ENCODE peak calls at places on chromosomes 7 and 10, in seven cellular contexts. One of them, this sample, is unnamed.
A peak's percentile ranks its signal among the peaks of the same experiment; 100 is the strongest.

GRCh38 chr7:80783177-80783687 is 135.6 kb downstream of the SEMA3C start:
- DNase-seq in activated CD8-positive, alpha-beta T cell treated with anti-CD3 and anti-CD28 coated beads for 36 hours: no peak
- DNase-seq in HCT116: no peak
- DNase-seq in hepatocyte: no peak
- DNase-seq in dorsolateral prefrontal cortex: no peak
- DNase-seq in astrocyte: no peak
- DNase-seq in HFF-Myc: no peak
- DNase-seq in this sample: no peak

GRCh38 chr7:141356096-141356495 is 195.1 kb upstream of the AGK start:
- DNase-seq in hepatocyte: no peak
- DNase-seq in astrocyte: peak; percentile 63
- DNase-seq in HFF-Myc: no peak
- DNase-seq in activated CD8-positive, alpha-beta T cell treated with anti-CD3 and anti-CD28 coated beads for 36 hours: no peak
- DNase-seq in HCT116: no peak
- DNase-seq in dorsolateral prefrontal cortex: no peak
- DNase-seq in this sample: no peak

GRCh38 chr7:21550821-21551531 is 8.1 kb downstream of the DNAH11 start:
- DNase-seq in hepatocyte: peak; percentile 13
- DNase-seq in astrocyte: no peak
- DNase-seq in dorsolateral prefrontal cortex: no peak
- DNase-seq in HCT116: peak; percentile 31
- DNase-seq in activated CD8-positive, alpha-beta T cell treated with anti-CD3 and anti-CD28 coated beads for 36 hours: no peak
- DNase-seq in HFF-Myc: no peak
- DNase-seq in this sample: no peak

GRCh38 chr10:15748137-15748536 is 28.4 kb upstream of the ITGA8 start:
- DNase-seq in HCT116: no peak
- DNase-seq in HFF-Myc: no peak
- DNase-seq in astrocyte: no peak
- DNase-seq in dorsolateral prefrontal cortex: no peak
- DNase-seq in hepatocyte: no peak
- DNase-seq in activated CD8-positive, alpha-beta T cell treated with anti-CD3 and anti-CD28 coated beads for 36 hours: no peak
- DNase-seq in this sample: no peak

GRCh38 chr7:24786941-24787340 is 29.7 kb upstream of the GSDME start:
- DNase-seq in HCT116: peak; percentile 73
- DNase-seq in hepatocyte: no peak
- DNase-seq in HFF-Myc: peak; percentile 62
- DNase-seq in dorsolateral prefrontal cortex: no peak
- DNase-seq in activated CD8-positive, alpha-beta T cell treated with anti-CD3 and anti-CD28 coated beads for 36 hours: peak; percentile 45
- DNase-seq in astrocyte: peak; percentile 98
- DNase-seq in this sample: no peak

GRCh38 chr7:41096921-41097320 is 606.0 kb downstream of the INHBA start:
- DNase-seq in astrocyte: peak; percentile 100
- DNase-seq in hepatocyte: no peak
- DNase-seq in HFF-Myc: no peak
- DNase-seq in dorsolateral prefrontal cortex: no peak
- DNase-seq in HCT116: no peak
- DNase-seq in activated CD8-positive, alpha-beta T cell treated with anti-CD3 and anti-CD28 coated beads for 36 hours: no peak
- DNase-seq in this sample: no peak

GRCh38 chr7:157863176-157863575 is 526.4 kb downstream of the DNAJB6 start:
- DNase-seq in hepatocyte: no peak
- DNase-seq in activated CD8-positive, alpha-beta T cell treated with anti-CD3 and anti-CD28 coated beads for 36 hours: no peak
- DNase-seq in dorsolateral prefrontal cortex: no peak
- DNase-seq in HCT116: no peak
- DNase-seq in astrocyte: no peak
- DNase-seq in HFF-Myc: no peak
- DNase-seq in this sample: no peak

GRCh38 chr10:84375011-84375410 is 46.6 kb downstream of the CCSER2 start:
- DNase-seq in HCT116: peak; percentile 57
- DNase-seq in activated CD8-positive, alpha-beta T cell treated with anti-CD3 and anti-CD28 coated beads for 36 hours: peak; percentile 61
- DNase-seq in hepatocyte: peak; percentile 73
- DNase-seq in HFF-Myc: peak; percentile 29
- DNase-seq in dorsolateral prefrontal cortex: no peak
- DNase-seq in astrocyte: peak; percentile 39
- DNase-seq in this sample: no peak

GRCh38 chr10:100357073-100357858 is 10.2 kb downstream of the SCD start:
- DNase-seq in activated CD8-positive, alpha-beta T cell treated with anti-CD3 and anti-CD28 coated beads for 36 hours: no peak
- DNase-seq in HFF-Myc: no peak
- DNase-seq in astrocyte: no peak
- DNase-seq in hepatocyte: no peak
- DNase-seq in dorsolateral prefrontal cortex: no peak
- DNase-seq in HCT116: no peak
- DNase-seq in this sample: no peak

GRCh38 chr7:4100148-4100547 is 581.9 kb upstream of the FOXK1 start:
- DNase-seq in activated CD8-positive, alpha-beta T cell treated with anti-CD3 and anti-CD28 coated beads for 36 hours: no peak
- DNase-seq in hepatocyte: no peak
- DNase-seq in dorsolateral prefrontal cortex: no peak
- DNase-seq in HCT116: no peak
- DNase-seq in astrocyte: no peak
- DNase-seq in HFF-Myc: no peak
- DNase-seq in this sample: no peak

GRCh38 chr7:57388761-57389160 is 61.2 kb upstream of the ZNF716 start:
- DNase-seq in astrocyte: no peak
- DNase-seq in HCT116: no peak
- DNase-seq in HFF-Myc: no peak
- DNase-seq in dorsolateral prefrontal cortex: no peak
- DNase-seq in activated CD8-positive, alpha-beta T cell treated with anti-CD3 and anti-CD28 coated beads for 36 hours: no peak
- DNase-seq in hepatocyte: no peak
- DNase-seq in this sample: no peak

GRCh38 chr7:29987083-29987482 is 2.5 kb downstream of the SCRN1 start:
- DNase-seq in hepatocyte: peak; percentile 19
- DNase-seq in dorsolateral prefrontal cortex: no peak
- DNase-seq in activated CD8-positive, alpha-beta T cell treated with anti-CD3 and anti-CD28 coated beads for 36 hours: no peak
- DNase-seq in HCT116: no peak
- DNase-seq in astrocyte: no peak
- DNase-seq in HFF-Myc: no peak
- DNase-seq in this sample: no peak

GRCh38 chr10:7948601-7949000 is 105.9 kb upstream of the GATA3 start:
- DNase-seq in hepatocyte: no peak
- DNase-seq in HFF-Myc: no peak
- DNase-seq in HCT116: no peak
- DNase-seq in astrocyte: peak; percentile 51
- DNase-seq in activated CD8-positive, alpha-beta T cell treated with anti-CD3 and anti-CD28 coated beads for 36 hours: no peak
- DNase-seq in dorsolateral prefrontal cortex: no peak
- DNase-seq in this sample: no peak

GRCh38 chr10:14153570-14154055 is 177.1 kb downstream of the FRMD4A start:
- DNase-seq in dorsolateral prefrontal cortex: no peak
- DNase-seq in astrocyte: no peak
- DNase-seq in activated CD8-positive, alpha-beta T cell treated with anti-CD3 and anti-CD28 coated beads for 36 hours: no peak
- DNase-seq in HCT116: no peak
- DNase-seq in HFF-Myc: no peak
- DNase-seq in hepatocyte: no peak
- DNase-seq in this sample: no peak

GRCh38 chr10:61935085-61935484 is 33.6 kb downstream of the ARID5B start:
- DNase-seq in activated CD8-positive, alpha-beta T cell treated with anti-CD3 and anti-CD28 coated beads for 36 hours: no peak
- DNase-seq in HFF-Myc: peak; percentile 61
- DNase-seq in HCT116: no peak
- DNase-seq in hepatocyte: no peak
- DNase-seq in dorsolateral prefrontal cortex: no peak
- DNase-seq in astrocyte: no peak
- DNase-seq in this sample: no peak

GRCh38 chr7:29396563-29396962 is 167.1 kb upstream of the PRR15 start:
- DNase-seq in hepatocyte: no peak
- DNase-seq in activated CD8-positive, alpha-beta T cell treated with anti-CD3 and anti-CD28 coated beads for 36 hours: no peak
- DNase-seq in HFF-Myc: no peak
- DNase-seq in dorsolateral prefrontal cortex: no peak
- DNase-seq in astrocyte: no peak
- DNase-seq in HCT116: no peak
- DNase-seq in this sample: no peak

GRCh38 chr7:3787717-3788311 is 486.8 kb downstream of the SDK1 start:
- DNase-seq in HFF-Myc: no peak
- DNase-seq in dorsolateral prefrontal cortex: no peak
- DNase-seq in activated CD8-positive, alpha-beta T cell treated with anti-CD3 and anti-CD28 coated beads for 36 hours: no peak
- DNase-seq in hepatocyte: no peak
- DNase-seq in astrocyte: peak; percentile 1
- DNase-seq in HCT116: no peak
- DNase-seq in this sample: no peak

GRCh38 chr7:44654255-44654791 is 47.9 kb downstream of the OGDH start:
- DNase-seq in dorsolateral prefrontal cortex: no peak
- DNase-seq in hepatocyte: no peak
- DNase-seq in HFF-Myc: no peak
- DNase-seq in astrocyte: no peak
- DNase-seq in activated CD8-positive, alpha-beta T cell treated with anti-CD3 and anti-CD28 coated beads for 36 hours: no peak
- DNase-seq in HCT116: no peak
- DNase-seq in this sample: no peak

GRCh38 chr7:88111136-88111748 is 108.6 kb downstream of the SRI start:
- DNase-seq in astrocyte: peak; percentile 32
- DNase-seq in HCT116: peak; percentile 36
- DNase-seq in hepatocyte: peak; percentile 40
- DNase-seq in activated CD8-positive, alpha-beta T cell treated with anti-CD3 and anti-CD28 coated beads for 36 hours: no peak
- DNase-seq in HFF-Myc: no peak
- DNase-seq in dorsolateral prefrontal cortex: no peak
- DNase-seq in this sample: no peak

GRCh38 chr7:55286666-55287065 is 78.5 kb upstream of the LANCL2 start:
- DNase-seq in dorsolateral prefrontal cortex: no peak
- DNase-seq in hepatocyte: no peak
- DNase-seq in HCT116: no peak
- DNase-seq in astrocyte: no peak
- DNase-seq in HFF-Myc: no peak
- DNase-seq in activated CD8-positive, alpha-beta T cell treated with anti-CD3 and anti-CD28 coated beads for 36 hours: no peak
- DNase-seq in this sample: no peak

GRCh38 chr10:132709471-132709951 is 76.4 kb downstream of the NKX6-2 start:
- DNase-seq in HFF-Myc: no peak
- DNase-seq in HCT116: no peak
- DNase-seq in astrocyte: no peak
- DNase-seq in hepatocyte: no peak
- DNase-seq in activated CD8-positive, alpha-beta T cell treated with anti-CD3 and anti-CD28 coated beads for 36 hours: no peak
- DNase-seq in dorsolateral prefrontal cortex: no peak
- DNase-seq in this sample: no peak

GRCh38 chr7:25250386-25250785 is 22.1 kb upstream of the NPVF start:
- DNase-seq in hepatocyte: no peak
- DNase-seq in dorsolateral prefrontal cortex: no peak
- DNase-seq in astrocyte: peak; percentile 25
- DNase-seq in HCT116: no peak
- DNase-seq in activated CD8-positive, alpha-beta T cell treated with anti-CD3 and anti-CD28 coated beads for 36 hours: no peak
- DNase-seq in HFF-Myc: no peak
- DNase-seq in this sample: no peak

GRCh38 chr7:38753347-38753746 is 122.2 kb upstream of the AMPH start:
- DNase-seq in HFF-Myc: no peak
- DNase-seq in dorsolateral prefrontal cortex: no peak
- DNase-seq in astrocyte: no peak
- DNase-seq in activated CD8-positive, alpha-beta T cell treated with anti-CD3 and anti-CD28 coated beads for 36 hours: no peak
- DNase-seq in HCT116: no peak
- DNase-seq in hepatocyte: no peak
- DNase-seq in this sample: no peak

GRCh38 chr7:64907641-64908326 is 4.7 kb downstream of the ZNF273 start:
- DNase-seq in HCT116: no peak
- DNase-seq in HFF-Myc: no peak
- DNase-seq in astrocyte: peak; percentile 77
- DNase-seq in dorsolateral prefrontal cortex: no peak
- DNase-seq in activated CD8-positive, alpha-beta T cell treated with anti-CD3 and anti-CD28 coated beads for 36 hours: no peak
- DNase-seq in hepatocyte: no peak
- DNase-seq in this sample: peak; percentile 11

GRCh38 chr10:106278385-106278784 is 886.1 kb downstream of the SORCS1 start:
- DNase-seq in HCT116: no peak
- DNase-seq in activated CD8-positive, alpha-beta T cell treated with anti-CD3 and anti-CD28 coated beads for 36 hours: no peak
- DNase-seq in HFF-Myc: no peak
- DNase-seq in hepatocyte: peak; percentile 11
- DNase-seq in astrocyte: no peak
- DNase-seq in dorsolateral prefrontal cortex: no peak
- DNase-seq in this sample: no peak
- TF ChIP-seq CTCF in HCT116: no peak
- TF ChIP-seq CTCF in activated CD8-positive, alpha-beta T cell treated with anti-CD3 and anti-CD28 coated beads for 36 hours: no peak
- TF ChIP-seq CTCF in HFF-Myc: no peak
- TF ChIP-seq CTCF in hepatocyte: peak; percentile 27
- TF ChIP-seq CTCF in astrocyte: no peak
- TF ChIP-seq CTCF in dorsolateral prefrontal cortex: no peak
- TF ChIP-seq CTCF in this sample: peak; percentile 27

DNA sequence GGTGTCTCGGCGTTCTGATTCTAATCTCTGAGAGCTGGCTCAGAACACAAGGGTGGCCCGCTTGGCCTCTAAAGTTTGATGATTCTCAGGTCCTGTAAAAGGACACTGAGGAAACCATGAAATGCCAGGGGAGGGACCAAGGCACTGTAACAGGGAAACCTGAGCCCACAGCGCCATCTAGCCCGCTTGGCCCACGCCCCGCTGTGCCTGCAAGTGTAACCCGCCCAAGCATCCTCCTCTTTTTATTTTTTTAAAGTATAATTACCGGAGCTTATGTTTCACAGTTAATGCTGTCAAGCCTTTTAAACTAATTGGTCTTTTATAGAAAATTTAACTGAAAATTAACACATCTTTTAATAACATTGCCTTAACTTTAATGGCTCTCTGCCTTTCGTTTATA is 734.7 kb downstream of the KCNMA1 start:
- DNase-seq in HCT116: peak; percentile 7
- DNase-seq in dorsolateral prefrontal cortex: no peak
- DNase-seq in astrocyte: no peak
- DNase-seq in activated CD8-positive, alpha-beta T cell treated with anti-CD3 and anti-CD28 coated beads for 36 hours: peak; percentile 30
- DNase-seq in hepatocyte: peak; percentile 64
- DNase-seq in HFF-Myc: no peak
- DNase-seq in this sample: no peak
- TF ChIP-seq CTCF in HCT116: peak; percentile 56
- TF ChIP-seq CTCF in dorsolateral prefrontal cortex: no peak
- TF ChIP-seq CTCF in astrocyte: peak; percentile 29
- TF ChIP-seq CTCF in activated CD8-positive, alpha-beta T cell treated with anti-CD3 and anti-CD28 coated beads for 36 hours: no peak
- TF ChIP-seq CTCF in hepatocyte: peak; percentile 64
- TF ChIP-seq CTCF in HFF-Myc: peak; percentile 24
- TF ChIP-seq CTCF in this sample: peak; percentile 59

DNA sequence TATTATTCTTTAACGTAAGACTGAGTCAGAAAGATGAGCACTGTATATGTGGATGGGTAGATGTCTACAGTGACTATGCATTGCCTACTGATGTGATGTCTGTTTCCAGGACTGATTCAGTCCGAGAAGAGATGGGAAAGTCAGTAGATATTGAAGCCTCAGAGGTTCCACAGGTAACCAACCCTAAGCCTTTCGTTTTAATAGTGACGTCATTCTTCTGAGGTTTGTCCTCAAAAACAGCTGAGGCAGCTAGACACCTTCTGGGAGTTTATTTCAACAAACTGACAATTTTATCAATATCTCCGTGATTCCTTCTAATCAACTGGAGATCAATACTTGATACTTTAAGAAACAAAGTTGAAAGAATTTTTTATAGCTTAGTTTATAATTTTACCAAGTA is 171.6 kb downstream of the LHFPL3 start:
- DNase-seq in dorsolateral prefrontal cortex: no peak
- DNase-seq in hepatocyte: no peak
- DNase-seq in HCT116: no peak
- DNase-seq in astrocyte: no peak
- DNase-seq in HFF-Myc: no peak
- DNase-seq in activated CD8-positive, alpha-beta T cell treated with anti-CD3 and anti-CD28 coated beads for 36 hours: no peak
- DNase-seq in this sample: no peak
- TF ChIP-seq CTCF in dorsolateral prefrontal cortex: no peak
- TF ChIP-seq CTCF in hepatocyte: no peak
- TF ChIP-seq CTCF in HCT116: no peak
- TF ChIP-seq CTCF in astrocyte: no peak
- TF ChIP-seq CTCF in HFF-Myc: no peak
- TF ChIP-seq CTCF in activated CD8-positive, alpha-beta T cell treated with anti-CD3 and anti-CD28 coated beads for 36 hours: no peak
- TF ChIP-seq CTCF in this sample: no peak

DNA sequence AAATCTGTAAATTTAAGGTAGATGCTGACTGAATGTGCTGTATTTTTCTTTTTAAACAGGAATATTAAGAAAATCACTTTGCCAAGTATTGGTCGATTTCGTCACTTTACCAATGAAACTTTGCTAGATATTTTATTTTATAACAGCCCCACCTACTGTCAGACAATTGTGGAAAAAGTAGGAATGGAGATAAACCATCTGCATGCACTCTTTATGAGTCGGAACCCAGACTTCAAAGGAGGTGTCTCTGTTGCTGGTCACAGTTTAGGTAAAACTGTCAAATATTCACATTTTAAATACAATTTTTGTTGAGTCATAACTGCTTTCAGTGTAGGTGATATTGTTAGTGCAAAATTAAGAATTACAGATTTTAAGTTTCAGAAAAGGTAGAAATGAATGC is 25.2 kb downstream of the SEC23IP start:
- DNase-seq in activated CD8-positive, alpha-beta T cell treated with anti-CD3 and anti-CD28 coated beads for 36 hours: no peak
- DNase-seq in astrocyte: no peak
- DNase-seq in HFF-Myc: no peak
- DNase-seq in dorsolateral prefrontal cortex: no peak
- DNase-seq in hepatocyte: no peak
- DNase-seq in HCT116: no peak
- DNase-seq in this sample: no peak
- TF ChIP-seq CTCF in activated CD8-positive, alpha-beta T cell treated with anti-CD3 and anti-CD28 coated beads for 36 hours: no peak
- TF ChIP-seq CTCF in astrocyte: no peak
- TF ChIP-seq CTCF in HFF-Myc: no peak
- TF ChIP-seq CTCF in dorsolateral prefrontal cortex: no peak
- TF ChIP-seq CTCF in hepatocyte: no peak
- TF ChIP-seq CTCF in HCT116: no peak
- TF ChIP-seq CTCF in this sample: no peak

This sample was measured in type B pancreatic cell.